ENCODE peak calls at places on chromosome 2, in four cellular contexts. W, Q, M and F are unnamed samples. For H3K4me1 and H3K36me3, the result is how much of the 10 kb centered on the place peaks cover.

GRCh38 chr2:96767135-96767871 is 6.6 kb downstream of the CNNM4 start:
- DNase-seq in W (no peak), M (peak), Q (no peak), F (no peak)

GRCh38 chr2:73104933-73105332 is 7.8 kb downstream of the RAB11FIP5 start:
- DNase-seq in M (no peak), W (no peak), Q (no peak), F (no peak)

GRCh38 chr2:33272001-33272400 is 204.4 kb upstream of the RASGRP3 start:
- DNase-seq in M (no peak), Q (no peak), W (no peak), F (no peak)

GRCh38 chr2:117835990-117836760 is 21.7 kb downstream of the DDX18 start:
- DNase-seq in W (peak), M (peak), Q (no peak), F (peak)

GRCh38 chr2:14751581-14751980 is 119.1 kb downstream of the LRATD1 start:
- DNase-seq in Q (no peak), M (no peak), W (no peak), F (no peak)

GRCh38 chr2:105746177-105747080 is 1.7 kb downstream of the NCK2 start:
- DNase-seq in Q (no peak), W (no peak), M (peak), F (no peak)

GRCh38 chr2:165122521-165122920 is 81.3 kb downstream of the SCN3A start:
- DNase-seq in M (no peak), Q (no peak), W (peak), F (no peak)

GRCh38 chr2:38239452-38239851 is 137.6 kb downstream of the ATL2 start:
- DNase-seq in Q (no peak), M (no peak), W (no peak), F (no peak)

GRCh38 chr2:234050455-234051135 is at the start of gene SPP2:
- DNase-seq in M (no peak), Q (no peak), W (no peak), F (no peak)

GRCh38 chr2:176527141-176527901 is 258.1 kb downstream of the MTX2 start:
- DNase-seq in M (no peak), Q (no peak), W (no peak), F (no peak)

GRCh38 chr2:42725657-42726056 is 38.3 kb downstream of the OXER1 start:
- DNase-seq in M (no peak), W (no peak), Q (no peak), F (no peak)

GRCh38 chr2:172845008-172845670 is 109.5 kb downstream of the RAPGEF4 start:
- DNase-seq in M (no peak), W (no peak), Q (no peak), F (no peak)

GRCh38 chr2:218501665-218502064 is 66.5 kb downstream of the USP37 start:
- DNase-seq in M (no peak), Q (no peak), W (no peak), F (no peak)

GRCh38 chr2:157471078-157471477 is 27.2 kb upstream of the CYTIP start:
- DNase-seq in Q (no peak), M (no peak), W (no peak), F (no peak)

GRCh38 chr2:41905597-41906324 is 142.1 kb upstream of the PKDCC start:
- DNase-seq in M (no peak), W (no peak), Q (no peak), F (no peak)

GRCh38 chr2:182559623-182560022 is 132.8 kb upstream of the PDE1A start:
- DNase-seq in M (no peak), W (no peak), Q (no peak), F (no peak)

GRCh38 chr2:50613161-50613560 is 418.8 kb downstream of the NRXN1 start:
- DNase-seq in M (no peak), Q (no peak), W (no peak), F (no peak)

GRCh38 chr2:122009546-122009945 is 254.1 kb downstream of the TSN start:
- DNase-seq in W (no peak), M (no peak), Q (no peak), F (no peak)

GRCh38 chr2:56167616-56168015 is 16.2 kb upstream of the CCDC85A start:
- DNase-seq in Q (no peak), W (no peak), M (no peak), F (no peak)

GRCh38 chr2:234411793-234412192 is 85.1 kb downstream of the ARL4C start:
- DNase-seq in Q (no peak), M (no peak), W (no peak), F (no peak)

GRCh38 chr2:29789884-29790485 is 131.4 kb downstream of the ALK start:
- DNase-seq in W (no peak), Q (no peak), M (no peak), F (no peak)

GRCh38 chr2:119772128-119772527 is 12.4 kb downstream of the PTPN4 start:
- DNase-seq in W (no peak), Q (no peak), M (no peak), F (no peak)

GRCh38 chr2:85009019-85009618 is 38.2 kb downstream of the KCMF1 start:
- DNase-seq in W (no peak), M (no peak), Q (no peak), F (no peak)

GRCh38 chr2:65383571-65384488 is 48.6 kb downstream of the SPRED2 start:
- DNase-seq in Q (no peak), W (peak), M (no peak), F (no peak)
- H3K4me1 ChIP-seq in Q (half or more), W (under half), M (under half), F (under half)

GRCh38 chr2:239118675-239119211 is 270.9 kb downstream of the TWIST2 start:
- DNase-seq in M (no peak), Q (no peak), W (no peak), F (no peak)

GRCh38 chr2:239117831-239118230 is 269.9 kb downstream of the TWIST2 start:
- DNase-seq in W (no peak), Q (no peak), M (no peak), F (no peak)

GRCh38 chr2:239118264-239118663 is 270.4 kb downstream of the TWIST2 start:
- DNase-seq in W (no peak), Q (no peak), M (no peak), F (no peak)

GRCh38 chr2:239120664-239121063 is 272.8 kb downstream of the TWIST2 start:
- DNase-seq in W (no peak), M (no peak), Q (no peak), F (no peak)

DNA sequence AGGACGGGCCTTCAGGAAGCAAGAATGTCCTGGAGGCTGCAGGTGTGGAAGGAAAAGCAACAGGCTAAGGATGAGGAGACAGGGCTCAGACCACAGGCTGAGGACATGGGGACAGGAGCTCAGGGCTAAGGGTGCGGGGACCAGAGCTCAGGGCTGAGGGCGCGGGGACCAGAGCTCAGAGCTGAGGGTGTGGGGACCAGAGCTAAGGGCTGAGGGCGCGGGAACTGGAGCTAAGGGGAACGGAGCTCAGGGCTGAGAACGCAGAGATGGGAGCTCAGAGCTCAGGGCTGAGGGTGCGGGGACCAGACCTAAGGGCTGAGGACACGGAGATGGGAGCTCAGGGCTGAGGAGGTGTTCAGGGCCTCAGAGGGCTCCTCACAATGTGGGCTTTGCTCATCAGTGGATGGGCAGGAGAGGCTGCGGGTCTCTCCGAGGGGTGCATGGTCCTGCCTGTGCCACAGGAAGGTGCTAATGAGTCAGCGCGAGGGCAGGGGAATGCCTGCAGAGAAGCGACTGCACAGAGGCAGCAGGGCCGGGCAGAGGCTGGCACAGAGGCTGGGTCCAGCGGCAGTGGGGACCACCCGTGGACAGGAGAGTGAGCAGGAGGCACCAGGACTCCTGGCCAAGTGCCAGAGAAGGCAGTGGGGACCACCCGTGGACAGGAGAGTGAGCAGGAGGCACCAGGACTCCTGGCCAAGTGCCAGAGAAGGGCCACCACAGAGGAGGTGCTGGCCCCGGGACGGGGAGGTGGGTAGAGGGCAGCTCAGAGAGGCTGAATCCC is 271.7 kb downstream of the TWIST2 start:
- DNase-seq in Q (no peak), M (no peak), W (peak), F (no peak)
- H3K36me3 ChIP-seq in Q (under half), M (under half), W (under half), F (under half)

GRCh38 chr2:144484201-144484948 is 35.5 kb downstream of the ZEB2 start:
- DNase-seq in Q (no peak), W (no peak), M (no peak), F (no peak)
- H3K4me1 ChIP-seq in Q (under half), W (under half), M (under half), F (under half)

DNA sequence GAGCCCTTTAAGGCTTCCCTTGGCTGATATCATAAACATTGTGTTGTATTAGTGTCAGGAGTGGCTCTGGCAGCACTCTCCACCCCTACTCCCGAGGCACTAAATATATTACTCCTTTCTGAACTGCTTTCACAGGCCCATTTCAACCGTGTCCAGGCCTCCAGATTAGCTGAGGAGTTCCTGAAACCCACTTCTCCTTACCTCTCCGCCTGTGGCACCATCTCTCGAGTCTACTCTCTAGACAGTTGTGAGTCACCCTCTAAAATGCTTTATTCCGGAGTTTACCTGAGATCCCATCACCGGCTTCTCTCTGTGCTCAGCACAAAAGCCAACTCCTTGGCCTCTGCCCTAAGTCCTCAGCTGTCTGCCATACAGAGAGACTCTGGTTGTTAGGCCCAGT is 14.4 kb upstream of the STON1 start:
- DNase-seq in M (no peak), W (no peak), Q (no peak), F (no peak)
- H3K36me3 ChIP-seq in M (half or more), W (under half), Q (under half), F (under half)

GRCh38 chr2:68832161-68832869 is 38.9 kb downstream of the BMP10 start:
- DNase-seq in W (peak), Q (no peak), M (no peak), F (no peak)
- H3K4me1 ChIP-seq in W (under half), Q (under half), M (under half), F (under half)